ENCODE peak calls at places on chromosomes 3 and 15, in eight cellular contexts. R is effector memory CD4-positive, alpha-beta T cell; Z is T-helper 2 cell; A is GM20000; J is Right ventricle myocardium superior; H is iPS DF 6.9; Y is fibroblast of lung; W is globus pallidus. C is an unnamed sample.

GRCh38 chr15:49621327-49622210 is 721 bp downstream of the DTWD1 start:
- DNase-seq in R (no peak), Z (no peak), A (no peak), J (no peak), H (no peak), Y (peak), W (peak), C (no peak)

GRCh38 chr3:50321844-50322385 is 630 bp downstream of the HYAL2 start:
- DNase-seq in R (no peak), Z (no peak), A (no peak), J (no peak), H (no peak), Y (no peak), W (no peak), C (no peak)

GRCh38 chr15:49673861-49674260 is 53.0 kb downstream of the DTWD1 start:
- DNase-seq in R (no peak), Z (no peak), A (no peak), J (no peak), H (no peak), Y (no peak), W (no peak), C (no peak)

GRCh38 chr15:74482661-74483060 is 21.7 kb upstream of the UBL7 start:
- DNase-seq in R (no peak), Z (no peak), A (no peak), J (no peak), H (peak), Y (no peak), W (no peak), C (no peak)

GRCh38 chr3:38998086-38998485 is 53.7 kb downstream of the SCN11A start:
- DNase-seq in R (no peak), Z (no peak), A (no peak), J (no peak), H (no peak), Y (peak), W (no peak), C (no peak)

GRCh38 chr15:52800852-52801747 is 11.0 kb upstream of the ONECUT1 start:
- DNase-seq in R (no peak), Z (no peak), A (no peak), J (no peak), H (no peak), Y (no peak), W (no peak), C (peak)

GRCh38 chr3:119660474-119661150 is at the start of gene POPDC2:
- DNase-seq in R (no peak), Z (no peak), A (no peak), J (peak), H (no peak), Y (no peak), W (no peak), C (no peak)

GRCh38 chr3:123652346-123652984 is 67.6 kb upstream of the HACD2 start:
- DNase-seq in R (no peak), Z (no peak), A (peak), J (peak), H (no peak), Y (peak), W (peak), C (peak)

GRCh38 chr3:4897765-4898453 is 81.3 kb upstream of the BHLHE40 start:
- DNase-seq in R (no peak), Z (no peak), A (no peak), J (no peak), H (no peak), Y (peak), W (no peak), C (no peak)

GRCh38 chr15:64089553-64090280 is 3.9 kb downstream of the CIAO2A start:
- DNase-seq in R (no peak), Z (no peak), A (peak), J (no peak), H (no peak), Y (no peak), W (peak), C (no peak)

GRCh38 chr3:18652781-18653180 is 227.6 kb upstream of the SATB1 start:
- DNase-seq in R (no peak), Z (no peak), A (no peak), J (no peak), H (no peak), Y (no peak), W (no peak), C (no peak)

GRCh38 chr3:195875482-195876236 is 32.7 kb downstream of the TNK2 start:
- DNase-seq in R (no peak), Z (no peak), A (no peak), J (no peak), H (no peak), Y (no peak), W (no peak), C (peak)

GRCh38 chr3:112647122-112647521 is 6.2 kb upstream of the CCDC80 start:
- DNase-seq in R (no peak), Z (no peak), A (no peak), J (no peak), H (no peak), Y (peak), W (no peak), C (no peak)

GRCh38 chr3:61521229-61521628 is 40.1 kb upstream of the PTPRG start:
- DNase-seq in R (no peak), Z (no peak), A (peak), J (no peak), H (no peak), Y (no peak), W (no peak), C (no peak)

GRCh38 chr3:41405466-41405865 is 206.2 kb downstream of the CTNNB1 start:
- DNase-seq in R (no peak), Z (no peak), A (no peak), J (no peak), H (no peak), Y (no peak), W (no peak), C (no peak)

GRCh38 chr3:71512000-71512399 is 71.5 kb downstream of the FOXP1 start:
- DNase-seq in R (peak), Z (no peak), A (peak), J (no peak), H (no peak), Y (no peak), W (no peak), C (no peak)

GRCh38 chr15:52710050-52710709 is 31.0 kb upstream of the ATOSA start:
- DNase-seq in R (no peak), Z (no peak), A (peak), J (no peak), H (no peak), Y (no peak), W (no peak), C (no peak)

GRCh38 chr3:118267588-118267987 is 767.1 kb downstream of the IGSF11 start:
- DNase-seq in R (no peak), Z (no peak), A (no peak), J (no peak), H (no peak), Y (no peak), W (no peak), C (no peak)

GRCh38 chr3:112752092-112752512 is 94.6 kb downstream of the CD200R1L start:
- DNase-seq in R (no peak), Z (no peak), A (no peak), J (no peak), H (no peak), Y (no peak), W (no peak), C (no peak)

C was measured in posterior cingulate gyrus.